ENCODE peak calls at places on chromosomes 4 and X, in seven cellular contexts. C is HFF-Myc, G is fibroblast of villous mesenchyme, W is NCI-H226, B is GM18507, R is endothelial cell, P is fibroblast of pulmonary artery. S is an unnamed sample.
A peak's percentile ranks its signal among the peaks of the same experiment; 100 is the strongest.

GRCh38 chr4:145709336-145709735 is 29.4 kb downstream of the C4orf51 start:
- DNase-seq in C (no peak), G (no peak), W (no peak), B (no peak), R (no peak), P (no peak), S (no peak)

GRCh38 chrX:21885568-21885967 is 29.8 kb downstream of the YY2 start:
- DNase-seq in C (no peak), G (peak; percentile 19), W (peak; percentile 59), B (no peak), R (no peak), P (peak; percentile 50), S (peak; percentile 60)

GRCh38 chrX:134006484-134007161 is 21.2 kb upstream of the GPC3 start:
- DNase-seq in C (no peak), G (no peak), W (no peak), B (no peak), R (no peak), P (no peak), S (no peak)

GRCh38 chr4:149518471-149518870 is 297.2 kb downstream of the IQCM start:
- DNase-seq in C (no peak), G (no peak), W (no peak), B (no peak), R (no peak), P (no peak), S (no peak)

GRCh38 chrX:9871871-9872270 is 85.6 kb downstream of the SHROOM2 start:
- DNase-seq in C (no peak), G (peak; percentile 80), W (no peak), B (no peak), R (no peak), P (no peak), S (no peak)

GRCh38 chrX:40154229-40154852 is 56.6 kb upstream of the BCOR start:
- DNase-seq in C (no peak), G (peak; percentile 65), W (peak; percentile 23), B (no peak), R (peak; percentile 23), P (peak; percentile 45), S (peak; percentile 46)

GRCh38 chrX:68953331-68953730 is 124.5 kb downstream of the EFNB1 start:
- DNase-seq in C (no peak), G (no peak), W (no peak), B (no peak), R (no peak), P (no peak), S (no peak)

GRCh38 chr4:152629908-152630307 is 49.9 kb downstream of the TMEM154 start:
- DNase-seq in C (no peak), G (no peak), W (no peak), B (no peak), R (no peak), P (no peak), S (no peak)

GRCh38 chrX:68894513-68895338 is 65.9 kb downstream of the EFNB1 start:
- DNase-seq in C (no peak), G (peak; percentile 14), W (peak; percentile 44), B (no peak), R (peak; percentile 41), P (peak; percentile 68), S (peak; percentile 41)

GRCh38 chr4:28269426-28269825 is 1408.8 kb downstream of the STIM2 start:
- DNase-seq in C (no peak), G (no peak), W (no peak), B (no peak), R (no peak), P (no peak), S (no peak)

GRCh38 chr4:25697516-25697915 is 41.9 kb downstream of the SLC34A2 start:
- DNase-seq in C (no peak), G (no peak), W (no peak), B (no peak), R (no peak), P (no peak), S (no peak)

GRCh38 chr4:128387600-128388351 is 100.2 kb upstream of the PGRMC2 start:
- DNase-seq in C (no peak), G (peak; percentile 22), W (peak; percentile 36), B (no peak), R (no peak), P (no peak), S (peak; percentile 40)

GRCh38 chr4:82201805-82202636 is 171.8 kb downstream of the HNRNPD start:
- DNase-seq in C (no peak), G (peak; percentile 48), W (peak; percentile 7), B (no peak), R (peak; percentile 68), P (peak; percentile 63), S (peak; percentile 42)

GRCh38 chr4:183256756-183257385 is 63.2 kb downstream of the CLDN22 start:
- DNase-seq in C (peak; percentile 20), G (peak; percentile 53), W (peak; percentile 8), B (peak; percentile 8), R (peak; percentile 59), P (peak; percentile 66), S (peak; percentile 40)

GRCh38 chrX:136689441-136689840 is 41.5 kb downstream of the CD40LG start:
- DNase-seq in C (no peak), G (peak; percentile 82), W (peak; percentile 79), B (no peak), R (no peak), P (peak; percentile 11), S (peak; percentile 81)

GRCh38 chr4:72712997-72713396 is 144.0 kb upstream of the ADAMTS3 start:
- DNase-seq in C (no peak), G (no peak), W (no peak), B (no peak), R (no peak), P (no peak), S (no peak)

GRCh38 chrX:26631385-26631784 is 415.4 kb downstream of the MAGEB5 start:
- DNase-seq in C (no peak), G (no peak), W (no peak), B (no peak), R (no peak), P (no peak), S (no peak)

GRCh38 chrX:132858018-132858417 is 100.4 kb downstream of the HS6ST2 start:
- DNase-seq in C (no peak), G (no peak), W (no peak), B (no peak), R (no peak), P (peak; percentile 68), S (peak; percentile 53)

GRCh38 chr4:22077571-22077970 is 129.0 kb upstream of the KCNIP4 start:
- DNase-seq in C (no peak), G (no peak), W (no peak), B (no peak), R (no peak), P (no peak), S (no peak)

GRCh38 chr4:13182136-13182535 is 302.0 kb downstream of the RAB28 start:
- DNase-seq in C (no peak), G (no peak), W (peak; percentile 55), B (no peak), R (no peak), P (no peak), S (no peak)

GRCh38 chr4:168648929-168649328 is 152.1 kb downstream of the PALLD start:
- DNase-seq in C (no peak), G (peak; percentile 48), W (peak; percentile 81), B (no peak), R (no peak), P (peak; percentile 75), S (peak; percentile 75)

GRCh38 chrX:130330146-130330545 is 9.6 kb upstream of the SLC25A14 start:
- DNase-seq in C (no peak), G (no peak), W (no peak), B (no peak), R (no peak), P (no peak), S (no peak)

GRCh38 chr4:101421393-101421792 is 74.1 kb upstream of the PPP3CA start:
- DNase-seq in C (no peak), G (no peak), W (no peak), B (no peak), R (no peak), P (no peak), S (no peak)

GRCh38 chr4:57124145-57124544 is 14.0 kb upstream of the IGFBP7 start:
- DNase-seq in C (no peak), G (no peak), W (no peak), B (no peak), R (no peak), P (peak; percentile 71), S (peak; percentile 36)

GRCh38 chr4:159047478-159048165 is 55.3 kb upstream of the RAPGEF2 start:
- DNase-seq in C (no peak), G (peak; percentile 54), W (peak; percentile 82), B (no peak), R (no peak), P (peak; percentile 68), S (peak; percentile 98)

GRCh38 chrX:110732274-110732673 is 63.3 kb downstream of the CHRDL1 start:
- DNase-seq in C (no peak), G (no peak), W (no peak), B (no peak), R (no peak), P (no peak), S (no peak)

GRCh38 chrX:114952696-114953095 is 64.7 kb downstream of the IL13RA2 start:
- DNase-seq in C (no peak), G (no peak), W (no peak), B (no peak), R (no peak), P (no peak), S (no peak)

GRCh38 chr4:151031831-151032605 is 16.9 kb upstream of the LRBA start:
- DNase-seq in C (no peak), G (peak; percentile 21), W (peak; percentile 63), B (no peak), R (no peak), P (peak; percentile 70), S (peak; percentile 68)

GRCh38 chr4:36640876-36641275 is 359.5 kb downstream of the DTHD1 start:
- DNase-seq in C (no peak), G (no peak), W (no peak), B (no peak), R (no peak), P (no peak), S (no peak)

S was measured in amniotic epithelial cell.